ENCODE peak calls at places on chromosomes 12 and 14, in six cellular contexts. O is body of pancreas, Y is OCI-LY7, A is stomach, M is astrocyte, R is AG10803. Q is an unnamed sample.

GRCh38 chr12:87425942-87426554 is 603.2 kb downstream of the C12orf50 start:
- DNase-seq in R (no peak), M (peak; percentile 22), A (no peak), Y (no peak), O (no peak), Q (no peak)

GRCh38 chr14:99263564-99264330 is 8.2 kb downstream of the BCL11B start:
- DNase-seq in M (no peak), O (no peak), A (no peak), Y (no peak), R (no peak), Q (no peak)

GRCh38 chr12:42023733-42024494 is 120.8 kb downstream of the GXYLT1 start:
- DNase-seq in Y (peak; percentile 88), A (peak; percentile 73), M (peak; percentile 55), R (peak; percentile 66), O (peak; percentile 71), Q (no peak)

GRCh38 chr12:65945457-65945856 is 121.2 kb downstream of the HMGA2 start:
- DNase-seq in Y (no peak), A (no peak), O (no peak), M (no peak), R (no peak), Q (no peak)

GRCh38 chr14:52189330-52189729 is 78.2 kb upstream of the PTGDR start:
- DNase-seq in O (no peak), R (no peak), Y (no peak), M (no peak), A (no peak), Q (no peak)

GRCh38 chr12:69671597-69671996 is 27.5 kb downstream of the BEST3 start:
- DNase-seq in A (no peak), O (no peak), R (no peak), M (no peak), Y (no peak), Q (no peak)

GRCh38 chr12:34218193-34219045 is 196.1 kb downstream of the ALG10 start:
- DNase-seq in A (peak; percentile 67), O (peak; percentile 77), R (peak; percentile 40), Y (peak; percentile 47), M (peak; percentile 6), Q (no peak)

GRCh38 chr12:104604995-104605675 is 148.4 kb downstream of the CHST11 start:
- DNase-seq in R (peak; percentile 24), A (no peak), Y (no peak), O (no peak), M (no peak), Q (no peak)

GRCh38 chr12:5243014-5243413 is 188.9 kb upstream of the NTF3 start:
- DNase-seq in M (no peak), O (no peak), Y (no peak), A (no peak), R (no peak), Q (no peak)

GRCh38 chr12:1873531-1874149 is 44.8 kb downstream of the CACNA2D4 start:
- DNase-seq in A (no peak), O (no peak), M (no peak), Y (no peak), R (no peak), Q (no peak)

GRCh38 chr12:115185529-115185928 is 501.6 kb upstream of the TBX3 start:
- DNase-seq in Y (no peak), O (no peak), A (no peak), R (peak; percentile 42), M (peak; percentile 46), Q (no peak)

GRCh38 chr14:76761198-76761848 is at the start of gene VASH1:
- DNase-seq in R (peak; percentile 72), M (peak; percentile 66), O (peak; percentile 61), A (peak; percentile 58), Y (no peak), Q (no peak)

GRCh38 chr12:71397433-71397954 is 42.1 kb upstream of the LGR5 start:
- DNase-seq in Y (no peak), M (peak; percentile 51), A (no peak), O (no peak), R (peak; percentile 83), Q (no peak)

GRCh38 chr12:52246720-52247621 is 13.9 kb downstream of the KRT7 start:
- DNase-seq in Y (no peak), M (no peak), R (no peak), A (peak; percentile 41), O (peak; percentile 95), Q (no peak)

GRCh38 chr14:53042480-53042879 is 91.6 kb upstream of the FERMT2 start:
- DNase-seq in M (peak; percentile 80), R (no peak), A (no peak), O (no peak), Y (no peak), Q (no peak)

GRCh38 chr14:63487724-63488123 is 55.5 kb downstream of the PPP2R5E start:
- DNase-seq in Y (no peak), R (no peak), M (no peak), A (no peak), O (no peak), Q (no peak)
- TF ChIP-seq CTCF in Y (no peak), R (no peak), M (no peak), A (no peak), O (no peak), Q (no peak)

GRCh38 chr12:50825372-50825838 is 17.3 kb upstream of the TMPRSS12 start:
- DNase-seq in O (peak; percentile 30), R (peak; percentile 81), M (peak; percentile 58), Y (peak; percentile 76), A (no peak), Q (peak; percentile 28)
- TF ChIP-seq CTCF in O (peak; percentile 16), R (peak; percentile 54), M (peak; percentile 51), Y (peak; percentile 77), A (no peak), Q (peak; percentile 19)

GRCh38 chr12:19740472-19741131 is 301.3 kb downstream of the AEBP2 start:
- DNase-seq in A (no peak), Y (no peak), R (no peak), O (no peak), M (no peak), Q (no peak)

GRCh38 chr12:19737019-19737418 is 297.7 kb downstream of the AEBP2 start:
- DNase-seq in R (no peak), M (no peak), O (no peak), Y (no peak), A (no peak), Q (no peak)

GRCh38 chr12:19744760-19745218 is 305.5 kb downstream of the AEBP2 start:
- DNase-seq in O (no peak), A (no peak), M (peak; percentile 94), R (peak; percentile 27), Y (no peak), Q (no peak)

GRCh38 chr12:19741132-19741489 is 301.8 kb downstream of the AEBP2 start:
- DNase-seq in A (no peak), M (no peak), R (no peak), O (no peak), Y (no peak), Q (no peak)

GRCh38 chr12:19739195-19739776 is 300.0 kb downstream of the AEBP2 start:
- DNase-seq in Y (peak; percentile 45), A (no peak), M (peak; percentile 52), R (peak; percentile 64), O (peak; percentile 68), Q (peak; percentile 14)
- TF ChIP-seq CTCF in Y (peak; percentile 89), A (peak; percentile 10), M (peak; percentile 59), R (peak; percentile 75), O (peak; percentile 28), Q (peak; percentile 44)

DNA sequence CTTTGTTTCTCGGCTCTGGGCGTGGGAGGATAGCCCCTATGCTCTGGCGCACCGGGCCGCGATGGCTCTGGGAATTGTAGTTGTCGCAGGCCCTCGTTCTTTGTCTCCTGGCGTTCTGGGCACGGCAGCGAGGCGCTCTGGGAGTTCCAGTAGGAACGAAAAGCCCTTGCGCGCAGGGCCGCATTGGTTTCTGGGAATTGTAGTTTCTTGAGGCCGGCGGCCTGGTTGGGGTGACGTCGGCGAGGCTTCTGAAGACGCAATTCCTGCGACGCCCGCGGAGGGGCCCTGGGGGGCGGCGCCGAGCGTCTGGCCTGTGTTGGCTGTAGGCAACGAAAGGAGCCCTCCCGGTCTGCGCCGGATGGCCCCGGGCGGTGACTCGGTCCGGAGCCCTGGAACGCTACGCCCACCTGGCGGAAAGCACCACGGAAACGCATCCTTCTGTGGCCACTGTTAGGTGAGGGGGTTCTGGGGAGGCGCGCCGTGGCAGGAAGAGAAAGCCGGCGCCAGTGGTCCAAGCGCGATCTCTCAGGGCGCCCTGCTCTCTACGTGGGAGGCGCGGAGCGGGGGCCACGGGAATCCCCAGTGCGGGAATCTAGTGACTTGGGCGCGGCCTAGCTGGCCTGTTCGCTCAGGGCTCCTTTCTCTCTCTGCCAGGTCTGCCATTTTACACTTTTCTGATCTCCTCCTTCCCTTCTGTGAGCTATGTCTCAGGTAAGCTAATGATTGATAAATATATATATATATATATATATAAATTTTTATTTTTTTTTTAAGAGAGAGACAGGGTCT is at the start of gene ZNF140:
- DNase-seq in R (peak; percentile 97), O (peak; percentile 98), A (peak; percentile 95), M (peak; percentile 96), Y (peak; percentile 98), Q (peak; percentile 90)
- TF ChIP-seq CTCF in R (peak; percentile 19), O (no peak), A (peak; percentile 26), M (no peak), Y (peak; percentile 35), Q (peak; percentile 15)

DNA sequence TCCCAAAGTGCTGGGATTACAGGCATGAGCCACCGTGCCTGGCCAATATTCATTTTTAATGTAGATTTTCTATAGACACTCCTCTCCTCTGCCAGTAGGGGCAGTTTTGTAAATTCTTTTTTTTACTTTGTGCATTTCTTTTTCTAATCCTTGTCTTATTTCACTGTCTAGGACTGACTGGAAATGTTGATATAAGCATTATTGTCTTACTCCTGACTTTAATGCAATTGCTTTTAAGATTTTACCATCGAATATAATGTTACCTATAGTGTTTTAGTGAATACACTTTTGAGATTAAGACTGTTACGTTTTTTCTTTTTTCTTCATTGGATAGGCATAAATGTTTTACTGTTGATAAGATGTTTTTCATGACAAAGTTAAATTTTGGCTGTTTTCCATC is 35.4 kb upstream of the EMP1 start:
- DNase-seq in Y (no peak), A (no peak), O (no peak), R (no peak), M (no peak), Q (no peak)
- TF ChIP-seq CTCF in Y (peak; percentile 63), A (no peak), O (no peak), R (peak; percentile 34), M (peak; percentile 27), Q (peak; percentile 29)

GRCh38 chr12:107732365-107732764 is 28.6 kb downstream of the PRDM4 start:
- DNase-seq in A (no peak), R (no peak), M (no peak), O (no peak), Y (no peak), Q (no peak)

GRCh38 chr12:107734139-107734538 is 26.8 kb downstream of the PRDM4 start:
- DNase-seq in M (no peak), R (no peak), Y (no peak), A (no peak), O (no peak), Q (no peak)

GRCh38 chr12:107730942-107731341 is 30.0 kb downstream of the PRDM4 start:
- DNase-seq in R (no peak), A (no peak), Y (no peak), O (no peak), M (no peak), Q (no peak)

GRCh38 chr12:107731376-107731775 is 29.6 kb downstream of the PRDM4 start:
- DNase-seq in A (no peak), Y (peak; percentile 12), M (no peak), R (no peak), O (no peak), Q (peak; percentile 10)

DNA sequence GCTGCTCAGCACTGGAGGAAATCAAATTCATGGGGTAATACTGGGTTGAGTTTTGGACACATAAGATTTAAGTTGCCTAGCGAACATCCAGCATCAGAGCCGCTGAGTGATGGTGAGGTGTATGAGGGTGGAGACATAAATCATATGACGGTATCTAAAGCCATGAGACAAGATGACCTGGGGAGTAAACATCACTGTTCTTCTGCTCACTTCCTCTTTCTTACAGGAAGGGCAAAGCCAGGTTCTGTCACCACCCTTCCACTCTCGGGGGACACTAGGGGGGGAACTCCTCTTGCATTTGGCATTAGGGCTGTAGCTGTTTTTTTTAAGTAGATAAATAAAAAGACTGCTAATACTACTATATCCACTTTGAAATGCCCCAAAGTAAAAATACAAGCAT is 24.0 kb downstream of the PRDM4 start:
- DNase-seq in O (no peak), M (no peak), A (no peak), R (no peak), Y (peak; percentile 86), Q (no peak)
- TF ChIP-seq CTCF in O (no peak), M (no peak), A (no peak), R (no peak), Y (peak; percentile 70), Q (no peak)

Q was measured in kidney epithelial cell.